ENCODE peak calls at places on chromosome 13, in eight cellular contexts. H is body of pancreas; W is gastrocnemius medialis; A is iPS DF 6.9; Z is CD8-positive, alpha-beta memory T cell; N is IMR-90; J is kidney; V is left ventricle myocardium inferior. Y is an unnamed sample.

GRCh38 chr13:31747966-31748365 is 8.6 kb downstream of the RXFP2 start:
- DNase-seq in H (no peak), W (no peak), A (no peak), Z (no peak), N (no peak), J (no peak), V (no peak), Y (no peak)

GRCh38 chr13:97582170-97582569 is 148.2 kb downstream of the RAP2A start:
- DNase-seq in H (no peak), W (no peak), A (no peak), Z (no peak), N (no peak), J (no peak), V (no peak), Y (no peak)

GRCh38 chr13:71306821-71307220 is 560.2 kb downstream of the DACH1 start:
- DNase-seq in H (no peak), W (no peak), A (no peak), Z (no peak), N (no peak), J (no peak), V (no peak), Y (no peak)

GRCh38 chr13:23380534-23380933 is 53.0 kb downstream of the SACS start:
- DNase-seq in H (no peak), W (no peak), A (no peak), Z (no peak), N (peak; percentile 71), J (no peak), V (no peak), Y (no peak)

GRCh38 chr13:109654341-109655205 is 131.8 kb downstream of the IRS2 start:
- DNase-seq in H (no peak), W (no peak), A (no peak), Z (no peak), N (no peak), J (no peak), V (no peak), Y (no peak)

GRCh38 chr13:23789576-23790346 is 99.4 kb downstream of the MIPEP start:
- DNase-seq in H (no peak), W (no peak), A (no peak), Z (no peak), N (no peak), J (no peak), V (no peak), Y (no peak)

GRCh38 chr13:91621161-91621560 is 222.7 kb downstream of the GPC5 start:
- DNase-seq in H (no peak), W (no peak), A (no peak), Z (no peak), N (no peak), J (no peak), V (no peak), Y (no peak)

GRCh38 chr13:25306671-25307464 is 5.4 kb downstream of the NUP58 start:
- DNase-seq in H (no peak), W (no peak), A (no peak), Z (no peak), N (no peak), J (no peak), V (no peak), Y (no peak)

GRCh38 chr13:60412909-60413616 is 16.0 kb downstream of the TDRD3 start:
- DNase-seq in H (no peak), W (no peak), A (no peak), Z (no peak), N (no peak), J (no peak), V (no peak), Y (no peak)

GRCh38 chr13:94470126-94470525 is 9.4 kb downstream of the DCT start:
- DNase-seq in H (no peak), W (no peak), A (no peak), Z (no peak), N (no peak), J (no peak), V (no peak), Y (no peak)

GRCh38 chr13:35621989-35622388 is 145.5 kb upstream of the MAB21L1 start:
- DNase-seq in H (no peak), W (no peak), A (no peak), Z (no peak), N (peak; percentile 2), J (no peak), V (no peak), Y (no peak)

GRCh38 chr13:48400820-48401219 is 12.1 kb downstream of the LPAR6 start:
- DNase-seq in H (no peak), W (no peak), A (no peak), Z (no peak), N (peak; percentile 46), J (no peak), V (no peak), Y (no peak)

GRCh38 chr13:91185294-91185863 is 162.1 kb upstream of the MIR17HG start:
- DNase-seq in H (no peak), W (no peak), A (no peak), Z (no peak), N (peak; percentile 0), J (no peak), V (no peak), Y (no peak)

GRCh38 chr13:37492741-37493514 is 105.6 kb downstream of the POSTN start:
- DNase-seq in H (no peak), W (no peak), A (no peak), Z (no peak), N (peak; percentile 90), J (no peak), V (no peak), Y (no peak)

GRCh38 chr13:105232403-105232802 is 1303.1 kb downstream of the EFNB2 start:
- DNase-seq in H (no peak), W (no peak), A (no peak), Z (no peak), N (no peak), J (no peak), V (no peak), Y (no peak)

GRCh38 chr13:40666905-40667621 is 622 bp upstream of the FOXO1 start:
- DNase-seq in H (peak; percentile 73), W (peak; percentile 32), A (no peak), Z (no peak), N (no peak), J (peak; percentile 87), V (peak; percentile 36), Y (peak; percentile 52)

GRCh38 chr13:37747071-37747612 is 122.4 kb downstream of the TRPC4 start:
- DNase-seq in H (no peak), W (no peak), A (no peak), Z (no peak), N (peak; percentile 87), J (no peak), V (no peak), Y (no peak)

GRCh38 chr13:63864171-63864902 is 2448.7 kb upstream of the PCDH20 start:
- DNase-seq in H (no peak), W (no peak), A (no peak), Z (no peak), N (peak; percentile 58), J (no peak), V (no peak), Y (no peak)

DNA sequence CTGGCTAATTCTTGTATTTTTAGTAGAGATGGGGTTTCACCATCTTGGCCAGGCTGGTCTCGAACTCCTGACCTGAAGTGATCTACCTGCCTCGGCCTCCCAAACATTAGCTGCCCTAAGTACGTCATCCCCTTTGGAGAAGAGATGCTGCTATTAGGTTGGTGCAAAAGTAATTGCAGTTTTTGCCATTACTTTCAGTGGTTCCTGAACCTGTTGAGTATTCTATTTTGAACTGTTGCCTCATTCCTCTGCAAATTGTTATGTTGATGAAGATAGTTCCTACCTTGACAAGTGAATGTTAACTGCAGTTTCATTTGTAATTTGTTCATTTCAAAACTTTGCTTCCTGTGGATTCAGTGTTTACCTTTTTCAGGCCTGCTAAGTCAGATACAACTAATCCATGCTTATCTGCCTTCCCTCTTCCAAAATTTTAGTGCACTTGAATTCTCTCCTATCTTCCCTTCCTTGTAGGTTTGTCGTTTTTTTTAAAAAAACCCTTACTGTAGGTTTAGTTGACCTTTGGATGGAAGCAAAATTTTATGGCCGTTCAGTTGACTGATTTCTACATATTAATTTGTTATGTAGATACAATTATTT is 24.0 kb downstream of the ZMYM2 start:
- DNase-seq in H (no peak), W (no peak), A (no peak), Z (no peak), N (no peak), J (no peak), V (no peak), Y (no peak)
- H3K36me3 ChIP-seq in H (no peaks in the 10 kb centered on the region), W (no peaks in the 10 kb centered on the region), A (no peaks in the 10 kb centered on the region), Z (peaks cover 5% of the 10 kb centered on the region), N (peaks cover 20% of the 10 kb centered on the region), J (peaks cover 10% of the 10 kb centered on the region), V (peaks cover 28% of the 10 kb centered on the region), Y (no peaks in the 10 kb centered on the region)

GRCh38 chr13:98910501-98910951 is 67.3 kb downstream of the DOCK9 start:
- DNase-seq in H (no peak), W (no peak), A (no peak), Z (peak; percentile 4), N (peak; percentile 70), J (no peak), V (no peak), Y (no peak)

GRCh38 chr13:98915563-98916348 is 62.1 kb downstream of the DOCK9 start:
- DNase-seq in H (no peak), W (no peak), A (no peak), Z (no peak), N (peak; percentile 31), J (no peak), V (no peak), Y (no peak)

GRCh38 chr13:98916403-98916802 is 61.5 kb downstream of the DOCK9 start:
- DNase-seq in H (no peak), W (no peak), A (no peak), Z (no peak), N (no peak), J (no peak), V (no peak), Y (no peak)

GRCh38 chr13:98909016-98909415 is 68.8 kb downstream of the DOCK9 start:
- DNase-seq in H (no peak), W (no peak), A (no peak), Z (no peak), N (peak; percentile 14), J (no peak), V (no peak), Y (no peak)

GRCh38 chr13:98912846-98913245 is 65.0 kb downstream of the DOCK9 start:
- DNase-seq in H (no peak), W (no peak), A (no peak), Z (no peak), N (no peak), J (no peak), V (no peak), Y (no peak)
- H3K36me3 ChIP-seq in H (no peaks in the 10 kb centered on the region), W (no peaks in the 10 kb centered on the region), A (no peaks in the 10 kb centered on the region), Z (peaks cover 10% of the 10 kb centered on the region), N (no peaks in the 10 kb centered on the region), J (no peaks in the 10 kb centered on the region), V (peaks cover 17% of the 10 kb centered on the region), Y (no peaks in the 10 kb centered on the region)

DNA sequence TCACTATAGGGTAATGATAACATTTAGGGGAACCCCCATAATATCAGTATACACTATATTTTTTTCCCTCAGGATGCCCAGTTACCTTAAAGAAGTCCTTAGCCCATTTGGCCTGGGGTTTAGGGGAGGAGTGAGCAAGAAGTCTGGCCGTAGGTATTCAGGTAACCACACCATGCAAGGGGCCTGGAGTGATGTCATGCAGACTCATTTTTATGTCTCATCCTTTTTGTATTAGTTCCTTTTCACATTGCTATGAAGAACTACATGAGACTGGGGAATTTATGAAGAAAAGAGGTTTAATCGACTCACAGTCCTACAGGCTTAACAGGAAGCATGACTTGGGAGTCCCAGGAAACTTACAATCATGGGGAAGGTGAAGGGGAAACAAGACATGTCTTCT is 12.2 kb downstream of the TPP2 start:
- DNase-seq in H (no peak), W (no peak), A (no peak), Z (no peak), N (no peak), J (no peak), V (no peak), Y (no peak)
- H3K36me3 ChIP-seq in H (peaks cover 3% of the 10 kb centered on the region), W (no peaks in the 10 kb centered on the region), A (peaks cover 10% of the 10 kb centered on the region), Z (peaks cover 35% of the 10 kb centered on the region), N (peaks cover 33% of the 10 kb centered on the region), J (peaks cover 18% of the 10 kb centered on the region), V (peaks cover 56% of the 10 kb centered on the region), Y (no peaks in the 10 kb centered on the region)

GRCh38 chr13:19670147-19670546 is 36.7 kb downstream of the MPHOSPH8 start:
- DNase-seq in H (no peak), W (no peak), A (no peak), Z (no peak), N (no peak), J (no peak), V (no peak), Y (no peak)
- H3K36me3 ChIP-seq in H (peaks cover 37% of the 10 kb centered on the region), W (peaks cover 5% of the 10 kb centered on the region), A (peaks cover 8% of the 10 kb centered on the region), Z (peaks cover 53% of the 10 kb centered on the region), N (peaks cover 74% of the 10 kb centered on the region), J (peaks cover 76% of the 10 kb centered on the region), V (peaks cover 91% of the 10 kb centered on the region), Y (no peaks in the 10 kb centered on the region)